ENCODE peak calls at places on chromosome 3, in ten cellular contexts. One of them, this sample, is unnamed.

GRCh38 chr3:49671291-49672288 is 2.6 kb upstream of the APEH start:
- DNase-seq in pancreas: peak
- DNase-seq in tibial artery: no peak
- DNase-seq in HFFc6: peak
- DNase-seq in lung: peak
- DNase-seq in NB4: peak
- DNase-seq in WERI-Rb-1: peak
- DNase-seq in CMK: peak
- DNase-seq in NCI-H446: no peak
- DNase-seq in mammary epithelial cell: peak
- DNase-seq in this sample: peak

GRCh38 chr3:168459229-168459784 is 363.6 kb upstream of the GOLIM4 start:
- DNase-seq in pancreas: no peak
- DNase-seq in tibial artery: no peak
- DNase-seq in HFFc6: no peak
- DNase-seq in lung: no peak
- DNase-seq in NB4: no peak
- DNase-seq in WERI-Rb-1: no peak
- DNase-seq in CMK: no peak
- DNase-seq in NCI-H446: peak
- DNase-seq in mammary epithelial cell: no peak
- DNase-seq in this sample: no peak

GRCh38 chr3:43786102-43786952 is 95.6 kb downstream of the ABHD5 start:
- DNase-seq in pancreas: no peak
- DNase-seq in tibial artery: no peak
- DNase-seq in HFFc6: no peak
- DNase-seq in lung: no peak
- DNase-seq in NB4: no peak
- DNase-seq in WERI-Rb-1: no peak
- DNase-seq in CMK: no peak
- DNase-seq in NCI-H446: no peak
- DNase-seq in mammary epithelial cell: no peak
- DNase-seq in this sample: no peak

GRCh38 chr3:31532587-31533168 is at the start of gene STT3B:
- DNase-seq in pancreas: no peak
- DNase-seq in tibial artery: peak
- DNase-seq in HFFc6: peak
- DNase-seq in lung: peak
- DNase-seq in NB4: peak
- DNase-seq in WERI-Rb-1: no peak
- DNase-seq in CMK: no peak
- DNase-seq in NCI-H446: peak
- DNase-seq in mammary epithelial cell: peak
- DNase-seq in this sample: peak

GRCh38 chr3:194434503-194434902 is 35.4 kb upstream of the GP5 start:
- DNase-seq in pancreas: no peak
- DNase-seq in tibial artery: no peak
- DNase-seq in HFFc6: no peak
- DNase-seq in lung: no peak
- DNase-seq in NB4: no peak
- DNase-seq in WERI-Rb-1: no peak
- DNase-seq in CMK: no peak
- DNase-seq in NCI-H446: no peak
- DNase-seq in mammary epithelial cell: no peak
- DNase-seq in this sample: no peak

GRCh38 chr3:184039414-184039813 is 7.9 kb downstream of the HTR3D start:
- DNase-seq in pancreas: no peak
- DNase-seq in tibial artery: no peak
- DNase-seq in HFFc6: no peak
- DNase-seq in lung: no peak
- DNase-seq in NB4: peak
- DNase-seq in WERI-Rb-1: peak
- DNase-seq in CMK: no peak
- DNase-seq in NCI-H446: no peak
- DNase-seq in mammary epithelial cell: peak
- DNase-seq in this sample: no peak

GRCh38 chr3:184761976-184762375 is 50.0 kb upstream of the VPS8 start:
- DNase-seq in pancreas: no peak
- DNase-seq in tibial artery: no peak
- DNase-seq in HFFc6: no peak
- DNase-seq in lung: no peak
- DNase-seq in NB4: no peak
- DNase-seq in WERI-Rb-1: peak
- DNase-seq in CMK: no peak
- DNase-seq in NCI-H446: no peak
- DNase-seq in mammary epithelial cell: no peak
- DNase-seq in this sample: no peak

GRCh38 chr3:108334698-108335097 is 38.4 kb downstream of the HHLA2 start:
- DNase-seq in pancreas: no peak
- DNase-seq in tibial artery: no peak
- DNase-seq in HFFc6: no peak
- DNase-seq in lung: no peak
- DNase-seq in NB4: no peak
- DNase-seq in WERI-Rb-1: no peak
- DNase-seq in CMK: no peak
- DNase-seq in NCI-H446: no peak
- DNase-seq in mammary epithelial cell: peak
- DNase-seq in this sample: no peak

GRCh38 chr3:58155838-58156237 is 54.9 kb downstream of the DNASE1L3 start:
- DNase-seq in pancreas: no peak
- DNase-seq in tibial artery: no peak
- DNase-seq in HFFc6: no peak
- DNase-seq in lung: no peak
- DNase-seq in NB4: no peak
- DNase-seq in WERI-Rb-1: no peak
- DNase-seq in CMK: no peak
- DNase-seq in NCI-H446: no peak
- DNase-seq in mammary epithelial cell: peak
- DNase-seq in this sample: no peak

GRCh38 chr3:23811117-23811487 is 5.3 kb downstream of the UBE2E1 start:
- DNase-seq in pancreas: no peak
- DNase-seq in tibial artery: no peak
- DNase-seq in HFFc6: no peak
- DNase-seq in lung: no peak
- DNase-seq in NB4: no peak
- DNase-seq in WERI-Rb-1: peak
- DNase-seq in CMK: no peak
- DNase-seq in NCI-H446: no peak
- DNase-seq in mammary epithelial cell: peak
- DNase-seq in this sample: no peak

GRCh38 chr3:194756460-194757355 is 71.0 kb downstream of the FAM43A start:
- DNase-seq in pancreas: no peak
- DNase-seq in tibial artery: peak
- DNase-seq in HFFc6: no peak
- DNase-seq in lung: no peak
- DNase-seq in NB4: no peak
- DNase-seq in WERI-Rb-1: no peak
- DNase-seq in CMK: no peak
- DNase-seq in NCI-H446: no peak
- DNase-seq in mammary epithelial cell: no peak
- DNase-seq in this sample: no peak

GRCh38 chr3:119245778-119246177 is 5.1 kb upstream of the B4GALT4 start:
- DNase-seq in pancreas: peak
- DNase-seq in tibial artery: no peak
- DNase-seq in HFFc6: no peak
- DNase-seq in lung: peak
- DNase-seq in NB4: no peak
- DNase-seq in WERI-Rb-1: no peak
- DNase-seq in CMK: no peak
- DNase-seq in NCI-H446: no peak
- DNase-seq in mammary epithelial cell: no peak
- DNase-seq in this sample: peak

GRCh38 chr3:53346514-53346913 is 829 bp downstream of the DCP1A start:
- DNase-seq in pancreas: no peak
- DNase-seq in tibial artery: no peak
- DNase-seq in HFFc6: no peak
- DNase-seq in lung: no peak
- DNase-seq in NB4: peak
- DNase-seq in WERI-Rb-1: no peak
- DNase-seq in CMK: no peak
- DNase-seq in NCI-H446: no peak
- DNase-seq in mammary epithelial cell: peak
- DNase-seq in this sample: no peak

GRCh38 chr3:142118911-142119310 is 30.4 kb downstream of the TFDP2 start:
- DNase-seq in pancreas: no peak
- DNase-seq in tibial artery: no peak
- DNase-seq in HFFc6: no peak
- DNase-seq in lung: no peak
- DNase-seq in NB4: no peak
- DNase-seq in WERI-Rb-1: no peak
- DNase-seq in CMK: no peak
- DNase-seq in NCI-H446: no peak
- DNase-seq in mammary epithelial cell: no peak
- DNase-seq in this sample: no peak

GRCh38 chr3:134652409-134652831 is 1.6 kb upstream of the KY start:
- DNase-seq in pancreas: no peak
- DNase-seq in tibial artery: no peak
- DNase-seq in HFFc6: no peak
- DNase-seq in lung: no peak
- DNase-seq in NB4: no peak
- DNase-seq in WERI-Rb-1: no peak
- DNase-seq in CMK: no peak
- DNase-seq in NCI-H446: no peak
- DNase-seq in mammary epithelial cell: no peak
- DNase-seq in this sample: no peak

GRCh38 chr3:45906681-45907220 is 20.4 kb downstream of the CCR9 start:
- DNase-seq in pancreas: no peak
- DNase-seq in tibial artery: no peak
- DNase-seq in HFFc6: peak
- DNase-seq in lung: no peak
- DNase-seq in NB4: peak
- DNase-seq in WERI-Rb-1: peak
- DNase-seq in CMK: no peak
- DNase-seq in NCI-H446: no peak
- DNase-seq in mammary epithelial cell: no peak
- DNase-seq in this sample: peak

GRCh38 chr3:10964537-10965167 is 27.9 kb upstream of the SLC6A1 start:
- DNase-seq in pancreas: no peak
- DNase-seq in tibial artery: no peak
- DNase-seq in HFFc6: no peak
- DNase-seq in lung: no peak
- DNase-seq in NB4: peak
- DNase-seq in WERI-Rb-1: no peak
- DNase-seq in CMK: no peak
- DNase-seq in NCI-H446: no peak
- DNase-seq in mammary epithelial cell: peak
- DNase-seq in this sample: peak

GRCh38 chr3:113546414-113546893 is 14.1 kb downstream of the SIDT1 start:
- DNase-seq in pancreas: no peak
- DNase-seq in tibial artery: no peak
- DNase-seq in HFFc6: no peak
- DNase-seq in lung: no peak
- DNase-seq in NB4: no peak
- DNase-seq in WERI-Rb-1: no peak
- DNase-seq in CMK: no peak
- DNase-seq in NCI-H446: no peak
- DNase-seq in mammary epithelial cell: no peak
- DNase-seq in this sample: no peak

GRCh38 chr3:101780661-101781060 is 1.6 kb downstream of the NXPE3 start:
- DNase-seq in pancreas: no peak
- DNase-seq in tibial artery: no peak
- DNase-seq in HFFc6: peak
- DNase-seq in lung: no peak
- DNase-seq in NB4: peak
- DNase-seq in WERI-Rb-1: no peak
- DNase-seq in CMK: no peak
- DNase-seq in NCI-H446: no peak
- DNase-seq in mammary epithelial cell: peak
- DNase-seq in this sample: peak

GRCh38 chr3:14463330-14464216 is 61.2 kb downstream of the SLC6A6 start:
- DNase-seq in pancreas: no peak
- DNase-seq in tibial artery: no peak
- DNase-seq in HFFc6: no peak
- DNase-seq in lung: no peak
- DNase-seq in NB4: no peak
- DNase-seq in WERI-Rb-1: no peak
- DNase-seq in CMK: no peak
- DNase-seq in NCI-H446: no peak
- DNase-seq in mammary epithelial cell: no peak
- DNase-seq in this sample: no peak

GRCh38 chr3:14832975-14833722 is 14.4 kb downstream of the FGD5 start:
- DNase-seq in pancreas: no peak
- DNase-seq in tibial artery: peak
- DNase-seq in HFFc6: no peak
- DNase-seq in lung: no peak
- DNase-seq in NB4: no peak
- DNase-seq in WERI-Rb-1: no peak
- DNase-seq in CMK: no peak
- DNase-seq in NCI-H446: no peak
- DNase-seq in mammary epithelial cell: no peak
- DNase-seq in this sample: no peak

GRCh38 chr3:84440306-84440705 is 518.5 kb upstream of the CADM2 start:
- DNase-seq in pancreas: no peak
- DNase-seq in tibial artery: no peak
- DNase-seq in HFFc6: no peak
- DNase-seq in lung: no peak
- DNase-seq in NB4: no peak
- DNase-seq in WERI-Rb-1: no peak
- DNase-seq in CMK: no peak
- DNase-seq in NCI-H446: no peak
- DNase-seq in mammary epithelial cell: no peak
- DNase-seq in this sample: no peak

GRCh38 chr3:181333394-181333793 is 343.9 kb upstream of the DNAJC19 start:
- DNase-seq in pancreas: no peak
- DNase-seq in tibial artery: no peak
- DNase-seq in HFFc6: no peak
- DNase-seq in lung: no peak
- DNase-seq in NB4: no peak
- DNase-seq in WERI-Rb-1: no peak
- DNase-seq in CMK: no peak
- DNase-seq in NCI-H446: no peak
- DNase-seq in mammary epithelial cell: no peak
- DNase-seq in this sample: no peak

GRCh38 chr3:195150194-195151118 is 120.5 kb downstream of the XXYLT1 start:
- DNase-seq in pancreas: peak
- DNase-seq in tibial artery: peak
- DNase-seq in HFFc6: no peak
- DNase-seq in lung: peak
- DNase-seq in NB4: peak
- DNase-seq in WERI-Rb-1: no peak
- DNase-seq in CMK: peak
- DNase-seq in NCI-H446: no peak
- DNase-seq in mammary epithelial cell: no peak
- DNase-seq in this sample: peak

GRCh38 chr3:137642305-137642704 is 121.8 kb upstream of the SOX14 start:
- DNase-seq in pancreas: no peak
- DNase-seq in tibial artery: no peak
- DNase-seq in HFFc6: no peak
- DNase-seq in lung: no peak
- DNase-seq in NB4: no peak
- DNase-seq in WERI-Rb-1: no peak
- DNase-seq in CMK: no peak
- DNase-seq in NCI-H446: no peak
- DNase-seq in mammary epithelial cell: no peak
- DNase-seq in this sample: no peak

GRCh38 chr3:126111566-126112475 is 27.9 kb upstream of the SLC41A3 start:
- DNase-seq in pancreas: no peak
- DNase-seq in tibial artery: peak
- DNase-seq in HFFc6: no peak
- DNase-seq in lung: no peak
- DNase-seq in NB4: no peak
- DNase-seq in WERI-Rb-1: no peak
- DNase-seq in CMK: no peak
- DNase-seq in NCI-H446: no peak
- DNase-seq in mammary epithelial cell: no peak
- DNase-seq in this sample: no peak

GRCh38 chr3:184514151-184514490 is 47.5 kb upstream of the EPHB3 start:
- DNase-seq in pancreas: no peak
- DNase-seq in tibial artery: no peak
- DNase-seq in HFFc6: no peak
- DNase-seq in lung: no peak
- DNase-seq in NB4: no peak
- DNase-seq in WERI-Rb-1: no peak
- DNase-seq in CMK: no peak
- DNase-seq in NCI-H446: no peak
- DNase-seq in mammary epithelial cell: no peak
- DNase-seq in this sample: no peak

GRCh38 chr3:68620211-68620610 is 312.1 kb downstream of the TAFA4 start:
- DNase-seq in pancreas: no peak
- DNase-seq in tibial artery: no peak
- DNase-seq in HFFc6: no peak
- DNase-seq in lung: no peak
- DNase-seq in NB4: no peak
- DNase-seq in WERI-Rb-1: no peak
- DNase-seq in CMK: no peak
- DNase-seq in NCI-H446: no peak
- DNase-seq in mammary epithelial cell: no peak
- DNase-seq in this sample: no peak

This sample was measured in H4.